ENCODE peak calls at places on chromosomes 13 and 19, in ten cellular contexts. L is nephron progenitor cell, S is psoas muscle, Y is HEK293T, N is posterior cingulate gyrus, B is SK-N-SH, I is ovary, V is neuronal stem cell, G is T-cell, O is heart right ventricle. J is an unnamed sample.

GRCh38 chr13:22761709-22762108 is 419.1 kb upstream of the SGCG start:
- DNase-seq in N (no peak), G (no peak), L (no peak), B (no peak), O (no peak), I (no peak), V (no peak), Y (no peak), S (no peak), J (no peak)

GRCh38 chr13:38409771-38410170 is 60.1 kb downstream of the UFM1 start:
- DNase-seq in I (no peak), S (no peak), L (no peak), V (no peak), Y (no peak), O (no peak), N (no peak), G (no peak), B (no peak), J (no peak)

GRCh38 chr13:74153316-74153715 is 19.1 kb upstream of the KLF12 start:
- DNase-seq in N (no peak), O (no peak), G (no peak), I (no peak), V (no peak), Y (no peak), S (no peak), L (no peak), B (no peak), J (no peak)

GRCh38 chr19:40703029-40703755 is 12.7 kb upstream of the NUMBL start:
- DNase-seq in L (no peak), I (no peak), S (no peak), Y (no peak), O (no peak), V (no peak), N (peak), G (no peak), B (no peak), J (no peak)

GRCh38 chr19:955803-956746 is 28.1 kb upstream of the WDR18 start:
- DNase-seq in Y (no peak), L (peak), I (no peak), O (no peak), N (no peak), S (no peak), V (peak), G (no peak), B (no peak), J (no peak)

GRCh38 chr19:2653717-2654584 is 48.5 kb downstream of the GNG7 start:
- DNase-seq in G (no peak), B (peak), L (peak), Y (no peak), O (no peak), I (no peak), N (no peak), S (no peak), V (no peak), J (peak)

GRCh38 chr13:94313321-94313720 is 166.2 kb downstream of the DCT start:
- DNase-seq in S (no peak), L (no peak), O (no peak), N (no peak), G (no peak), B (no peak), Y (no peak), V (no peak), I (no peak), J (no peak)

GRCh38 chr19:7505682-7506384 is 10.1 kb upstream of the ZNF358 start:
- DNase-seq in I (peak), N (no peak), L (peak), S (no peak), O (no peak), B (peak), V (no peak), Y (peak), G (no peak), J (no peak)

GRCh38 chr19:17248011-17248776 is 2.5 kb upstream of the NR2F6 start:
- DNase-seq in O (no peak), V (no peak), B (no peak), G (no peak), N (no peak), Y (no peak), I (peak), L (peak), S (no peak), J (no peak)

J was measured in NT2/D1.